ENCODE peak calls at places on chromosomes 4 and X, in six cellular contexts. K is SK-N-SH, H is H1, I is K562, J is GM12878, Z is HepG2. U is an unnamed sample.
A peak's percentile ranks its signal among the peaks of the same experiment; 100 is the strongest.

GRCh38 chr4:109730294-109731051 is 603 bp upstream of the PLA2G12A start:
- DNase-seq in K (peak; percentile 59), H (peak; percentile 84), I (no peak), J (peak; percentile 13), Z (no peak), U (no peak)

GRCh38 chr4:183321079-183321478 is 1.0 kb upstream of the CLDN22 start:
- DNase-seq in K (no peak), H (no peak), I (no peak), J (no peak), Z (no peak), U (no peak)

GRCh38 chr4:98659741-98660507 is 1.5 kb upstream of the TSPAN5 start:
- DNase-seq in K (no peak), H (no peak), I (no peak), J (no peak), Z (peak; percentile 26), U (no peak)

GRCh38 chr4:61408163-61408562 is 208.0 kb downstream of the ADGRL3 start:
- DNase-seq in K (no peak), H (no peak), I (no peak), J (no peak), Z (no peak), U (no peak)

GRCh38 chr4:93394488-93395185 is 433.9 kb upstream of the ATOH1 start:
- DNase-seq in K (no peak), H (no peak), I (no peak), J (no peak), Z (no peak), U (no peak)

GRCh38 chr4:89737888-89738287 is 99.1 kb downstream of the SNCA start:
- DNase-seq in K (no peak), H (no peak), I (no peak), J (no peak), Z (no peak), U (no peak)

GRCh38 chrX:108091878-108092291 is 307 bp downstream of the ATG4A start:
- DNase-seq in K (no peak), H (no peak), I (peak; percentile 31), J (no peak), Z (no peak), U (peak; percentile 8)

GRCh38 chrX:110743679-110744340 is 51.8 kb downstream of the CHRDL1 start:
- DNase-seq in K (no peak), H (no peak), I (no peak), J (no peak), Z (no peak), U (no peak)

GRCh38 chr4:112170451-112170993 is 25.3 kb downstream of the FAM241A start:
- DNase-seq in K (no peak), H (no peak), I (peak; percentile 77), J (no peak), Z (peak; percentile 43), U (peak; percentile 94)

GRCh38 chrX:17861496-17862011 is 456 bp upstream of the RAI2 start:
- DNase-seq in K (no peak), H (no peak), I (no peak), J (no peak), Z (no peak), U (no peak)

GRCh38 chr4:29326816-29327215 is 1393.4 kb upstream of the PCDH7 start:
- DNase-seq in K (no peak), H (no peak), I (no peak), J (no peak), Z (no peak), U (no peak)

GRCh38 chrX:141405878-141406492 is 163.7 kb upstream of the SPANXC start:
- DNase-seq in K (no peak), H (no peak), I (no peak), J (no peak), Z (no peak), U (no peak)

GRCh38 chrX:147498796-147499195 is 412.9 kb upstream of the FMR1 start:
- DNase-seq in K (no peak), H (no peak), I (no peak), J (no peak), Z (no peak), U (no peak)

GRCh38 chrX:670596-670995 is 40.0 kb downstream of the SHOX start:
- DNase-seq in K (no peak), H (no peak), I (no peak), J (no peak), Z (no peak), U (no peak)

GRCh38 chr4:24912252-24913098 is at the start of gene CCDC149:
- DNase-seq in K (peak; percentile 86), H (peak; percentile 79), I (peak; percentile 19), J (no peak), Z (peak; percentile 13), U (peak; percentile 56)

GRCh38 chr4:3866813-3867129 is 100.6 kb downstream of the ADRA2C start:
- DNase-seq in K (no peak), H (no peak), I (no peak), J (no peak), Z (no peak), U (no peak)

GRCh38 chr4:62544428-62544827 is 1344.3 kb downstream of the ADGRL3 start:
- DNase-seq in K (no peak), H (no peak), I (no peak), J (no peak), Z (no peak), U (no peak)

GRCh38 chr4:168528131-168528949 is 31.5 kb downstream of the PALLD start:
- DNase-seq in K (no peak), H (no peak), I (no peak), J (no peak), Z (no peak), U (no peak)

GRCh38 chr4:178963646-178964045 is 1521.4 kb upstream of the AGA start:
- DNase-seq in K (no peak), H (no peak), I (no peak), J (no peak), Z (no peak), U (no peak)
- TF ChIP-seq RAD21 in K (no peak), H (no peak), I (no peak), J (no peak), Z (no peak), U (no peak)

DNA sequence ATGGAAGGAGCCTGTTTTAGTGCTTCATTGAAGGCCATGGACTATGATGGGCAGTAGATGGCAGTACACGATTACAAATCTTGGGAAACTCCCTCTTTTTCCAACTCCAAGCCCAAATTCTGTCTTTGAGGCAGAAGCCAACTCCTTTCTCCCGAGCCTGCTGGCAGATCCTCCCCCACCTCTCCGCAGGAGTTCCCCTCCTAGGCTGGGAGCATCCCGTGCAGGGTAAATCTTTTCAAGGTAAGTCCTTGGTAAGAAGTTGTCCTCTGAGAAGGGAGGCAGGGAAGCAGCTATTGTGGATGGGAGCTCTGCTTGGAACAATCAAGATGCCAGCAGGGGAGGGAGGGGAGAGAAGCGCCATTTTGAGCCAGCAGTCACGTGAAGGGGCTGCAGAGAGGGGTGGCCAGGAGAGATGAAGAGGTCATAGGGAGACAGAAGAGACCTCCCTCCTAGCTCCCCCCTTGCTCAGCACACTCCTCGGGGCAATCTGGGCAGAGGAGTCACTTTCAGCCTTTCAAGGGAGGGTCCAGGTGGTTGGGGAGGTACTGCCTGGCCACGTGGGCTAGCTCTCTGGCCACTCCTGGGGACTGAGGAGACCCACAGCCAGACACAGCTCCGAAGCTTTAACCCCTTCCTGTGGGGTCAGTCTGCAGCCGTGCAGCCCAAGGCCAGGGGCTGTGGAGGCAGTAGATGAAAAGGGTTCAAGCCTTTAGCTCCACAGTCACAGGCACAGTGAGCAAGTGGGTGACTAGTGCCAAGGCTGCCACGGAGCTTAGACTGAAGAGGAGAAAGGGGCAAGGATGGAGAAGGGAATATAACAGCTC is 9.6 kb downstream of the CC2D2A start:
- DNase-seq in K (peak; percentile 74), H (peak; percentile 87), I (peak; percentile 52), J (no peak), Z (peak; percentile 77), U (peak; percentile 82)
- TF ChIP-seq SIN3A in K (no peak), H (no peak), I (no peak), J (no peak), Z (no peak), U (no peak)

GRCh38 chr4:185775792-185776555 is 36.0 kb downstream of the SORBS2 start:
- DNase-seq in K (no peak), H (no peak), I (no peak), J (no peak), Z (no peak), U (no peak)

GRCh38 chr4:185774815-185775684 is 36.9 kb downstream of the SORBS2 start:
- DNase-seq in K (no peak), H (no peak), I (no peak), J (no peak), Z (no peak), U (no peak)

GRCh38 chr4:185772391-185773093 is 39.5 kb downstream of the SORBS2 start:
- DNase-seq in K (no peak), H (no peak), I (no peak), J (peak; percentile 9), Z (no peak), U (no peak)

GRCh38 chr4:185773419-185773818 is 38.6 kb downstream of the SORBS2 start:
- DNase-seq in K (no peak), H (no peak), I (no peak), J (no peak), Z (no peak), U (no peak)

GRCh38 chr4:185774076-185774731 is 37.8 kb downstream of the SORBS2 start:
- DNase-seq in K (no peak), H (no peak), I (no peak), J (peak; percentile 11), Z (peak; percentile 86), U (no peak)
- H3K4me3 ChIP-seq in K (peak overlapping the region; percentile 18), H (peak overlapping the region; percentile 39), I (no peak overlapping the region), J (no peak overlapping the region), Z (peak overlapping the region; percentile 28), U (no peak overlapping the region)

GRCh38 chr4:102625232-102625930 is 124.2 kb downstream of the NFKB1 start:
- DNase-seq in K (peak; percentile 30), H (no peak), I (no peak), J (no peak), Z (peak; percentile 59), U (no peak)

GRCh38 chr4:102631616-102632015 is 129.2 kb downstream of the MANBA start:
- DNase-seq in K (no peak), H (no peak), I (no peak), J (no peak), Z (no peak), U (no peak)

GRCh38 chr4:102629686-102630085 is 128.5 kb downstream of the NFKB1 start:
- DNase-seq in K (no peak), H (no peak), I (no peak), J (no peak), Z (no peak), U (no peak)

GRCh38 chr4:102632236-102632635 is 128.5 kb downstream of the MANBA start:
- DNase-seq in K (no peak), H (no peak), I (no peak), J (no peak), Z (no peak), U (no peak)

GRCh38 chr4:102627831-102628523 is 126.8 kb downstream of the NFKB1 start:
- DNase-seq in K (no peak), H (no peak), I (peak; percentile 39), J (no peak), Z (no peak), U (peak; percentile 22)
- TF ChIP-seq RAD21 in K (no peak), H (no peak), I (no peak), J (no peak), Z (no peak), U (no peak)

DNA sequence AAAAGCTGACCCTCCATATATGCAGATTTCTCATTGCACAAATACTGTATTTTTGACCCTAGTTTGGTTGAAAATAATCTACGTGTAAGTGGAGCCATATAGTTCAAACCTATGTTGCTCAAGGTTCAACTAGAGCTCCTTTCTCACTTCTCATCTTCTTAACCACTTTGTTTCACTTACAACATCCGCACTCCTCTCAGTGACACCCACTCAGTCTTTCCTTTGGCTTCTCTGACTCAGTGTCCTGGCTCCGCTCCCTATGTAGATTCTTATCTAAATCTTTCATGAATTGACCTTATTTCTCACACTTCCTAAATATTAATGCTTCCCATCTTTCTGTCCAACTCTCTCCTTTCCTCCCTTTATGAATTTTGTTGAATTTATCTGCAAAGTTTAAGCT is 32.9 kb upstream of the DKK2 start:
- DNase-seq in K (no peak), H (no peak), I (no peak), J (no peak), Z (no peak), U (no peak)
- TF ChIP-seq SIN3A in K (no peak), H (no peak), I (no peak), J (no peak), Z (no peak), U (no peak)